ENCODE peak calls at places on chromosomes 7 and 10, in eight cellular contexts. Z, N, X, K, V, B, E and O are unnamed samples.

GRCh38 chr10:19904202-19904661 is 88.0 kb downstream of the PLXDC2 start:
- DNase-seq in B (no peak), X (no peak), E (peak; percentile 59), K (no peak), N (peak; percentile 27), V (no peak), Z (no peak), O (no peak)

GRCh38 chr10:173741-174140 is 38.5 kb downstream of the ZMYND11 start:
- DNase-seq in X (no peak), V (no peak), K (no peak), E (no peak), B (no peak), N (no peak), Z (no peak), O (no peak)

GRCh38 chr7:111238891-111239290 is 148.0 kb downstream of the LRRN3 start:
- DNase-seq in B (no peak), Z (no peak), N (peak; percentile 26), X (peak; percentile 9), E (peak; percentile 27), K (no peak), V (no peak), O (no peak)

GRCh38 chr7:138720286-138720685 is 19.1 kb upstream of the SVOPL start:
- DNase-seq in E (no peak), X (no peak), K (no peak), N (no peak), B (no peak), V (no peak), Z (no peak), O (no peak)

GRCh38 chr7:46461334-46461777 is 540.3 kb upstream of the IGFBP3 start:
- DNase-seq in E (no peak), V (no peak), Z (no peak), X (no peak), K (no peak), N (peak; percentile 65), B (no peak), O (no peak)

GRCh38 chr10:30490289-30491000 is 56.5 kb downstream of the MAP3K8 start:
- DNase-seq in V (no peak), K (no peak), X (no peak), N (no peak), B (no peak), Z (no peak), E (no peak), O (no peak)

GRCh38 chr10:50398383-50398782 is 147.1 kb upstream of the ASAH2 start:
- DNase-seq in B (no peak), V (no peak), E (no peak), Z (peak; percentile 19), N (peak; percentile 92), K (no peak), X (no peak), O (no peak)

GRCh38 chr10:3785849-3786290 is 861 bp upstream of the KLF6 start:
- DNase-seq in N (peak; percentile 62), X (peak; percentile 45), E (peak; percentile 54), K (peak; percentile 64), V (no peak), B (no peak), Z (no peak), O (peak; percentile 63)

GRCh38 chr10:13206546-13207443 is 27.4 kb downstream of the UCMA start:
- DNase-seq in B (no peak), Z (no peak), K (no peak), V (no peak), E (no peak), X (peak; percentile 19), N (peak; percentile 79), O (peak; percentile 38)

GRCh38 chr7:134454277-134454676 is 4.6 kb downstream of the AKR1B1 start:
- DNase-seq in Z (no peak), E (no peak), X (peak; percentile 38), B (no peak), V (no peak), N (no peak), K (no peak), O (no peak)

GRCh38 chr10:35194906-35195305 is 68.3 kb downstream of the CREM start:
- DNase-seq in N (peak; percentile 84), Z (peak; percentile 72), X (peak; percentile 55), K (no peak), B (peak; percentile 37), V (no peak), E (peak; percentile 39), O (no peak)

GRCh38 chr7:55540226-55540858 is 32.0 kb downstream of the VOPP1 start:
- DNase-seq in V (no peak), X (no peak), N (no peak), E (no peak), K (no peak), B (no peak), Z (no peak), O (no peak)

GRCh38 chr10:93703066-93703465 is 674 bp upstream of the FRA10AC1 start:
- DNase-seq in Z (no peak), N (peak; percentile 15), V (no peak), K (no peak), E (peak; percentile 29), X (no peak), B (peak; percentile 10), O (peak; percentile 27)

GRCh38 chr10:79453392-79453791 is 8.0 kb upstream of the ZCCHC24 start:
- DNase-seq in N (no peak), X (peak; percentile 51), E (no peak), Z (no peak), B (no peak), V (no peak), K (no peak), O (no peak)

GRCh38 chr10:20993387-20994170 is 96.5 kb upstream of the NEBL start:
- DNase-seq in E (peak; percentile 89), X (peak; percentile 48), Z (no peak), V (no peak), B (no peak), N (no peak), K (no peak), O (no peak)

GRCh38 chr10:93541402-93542357 is 24.8 kb upstream of the FFAR4 start:
- DNase-seq in K (peak; percentile 67), E (peak; percentile 40), Z (peak; percentile 26), V (no peak), N (peak; percentile 65), X (peak; percentile 46), B (peak; percentile 29), O (peak; percentile 64)

GRCh38 chr10:3924344-3924743 is 139.3 kb upstream of the KLF6 start:
- DNase-seq in V (no peak), E (no peak), N (peak; percentile 94), B (no peak), K (no peak), X (peak; percentile 99), Z (no peak), O (no peak)

GRCh38 chr7:47873767-47874166 is 74.5 kb downstream of the PKD1L1 start:
- DNase-seq in Z (no peak), V (no peak), E (peak; percentile 42), X (no peak), K (no peak), N (no peak), B (no peak), O (peak; percentile 30)

GRCh38 chr10:130045091-130045652 is 65.5 kb downstream of the C10orf143 start:
- DNase-seq in Z (no peak), B (no peak), K (no peak), N (no peak), V (no peak), X (no peak), E (peak; percentile 20), O (no peak)

GRCh38 chr7:105353752-105354328 is 34.9 kb downstream of the SRPK2 start:
- DNase-seq in E (peak; percentile 48), V (no peak), B (no peak), Z (no peak), K (peak; percentile 73), X (no peak), N (peak; percentile 71), O (no peak)

GRCh38 chr7:112157072-112157471 is 49.1 kb downstream of the DOCK4 start:
- DNase-seq in V (no peak), K (no peak), B (no peak), Z (no peak), X (peak; percentile 91), E (peak; percentile 89), N (peak; percentile 89), O (no peak)